ENCODE peak calls at places on chromosomes 11 and 22, in four cellular contexts. One of them, this sample, is unnamed. For H3K36me3, the result is how much of the 10 kb centered on the place peaks cover.

GRCh38 chr22:35399114-35399677 is 744 bp upstream of the MCM5 start:
- DNase-seq in body of pancreas: no peak
- DNase-seq in vagina: no peak
- DNase-seq in lower lobe of right lung: no peak
- DNase-seq in this sample: no peak

GRCh38 chr22:44180706-44181032 is at the start of gene PARVG:
- DNase-seq in body of pancreas: no peak
- DNase-seq in lower lobe of right lung: no peak
- DNase-seq in vagina: no peak
- DNase-seq in this sample: peak

GRCh38 chr11:60924110-60924905 is at the start of gene TMEM132A:
- DNase-seq in vagina: no peak
- DNase-seq in lower lobe of right lung: peak
- DNase-seq in body of pancreas: peak
- DNase-seq in this sample: peak

GRCh38 chr11:62324738-62325556 is 12.3 kb upstream of the ASRGL1 start:
- DNase-seq in lower lobe of right lung: peak
- DNase-seq in vagina: no peak
- DNase-seq in body of pancreas: peak
- DNase-seq in this sample: peak

GRCh38 chr11:109914809-109915653 is 178.2 kb upstream of the ZC3H12C start:
- DNase-seq in body of pancreas: no peak
- DNase-seq in vagina: no peak
- DNase-seq in lower lobe of right lung: no peak
- DNase-seq in this sample: no peak

GRCh38 chr11:128765104-128765503 is 71.2 kb downstream of the FLI1 start:
- DNase-seq in lower lobe of right lung: no peak
- DNase-seq in vagina: no peak
- DNase-seq in body of pancreas: no peak
- DNase-seq in this sample: no peak

GRCh38 chr22:37145415-37146385 is 4.0 kb downstream of the IL2RB start:
- DNase-seq in body of pancreas: peak
- DNase-seq in lower lobe of right lung: no peak
- DNase-seq in vagina: no peak
- DNase-seq in this sample: no peak

GRCh38 chr11:121802542-121802941 is 313.5 kb downstream of the BLID start:
- DNase-seq in vagina: no peak
- DNase-seq in body of pancreas: no peak
- DNase-seq in lower lobe of right lung: peak
- DNase-seq in this sample: no peak

GRCh38 chr22:45686004-45686403 is 14.4 kb downstream of the ATXN10 start:
- DNase-seq in vagina: no peak
- DNase-seq in body of pancreas: no peak
- DNase-seq in lower lobe of right lung: no peak
- DNase-seq in this sample: no peak

GRCh38 chr11:59283825-59284772 is 71.4 kb upstream of the MPEG1 start:
- DNase-seq in body of pancreas: peak
- DNase-seq in vagina: no peak
- DNase-seq in lower lobe of right lung: no peak
- DNase-seq in this sample: peak

GRCh38 chr11:69375316-69376154 is 81.6 kb downstream of the MYEOV start:
- DNase-seq in vagina: no peak
- DNase-seq in body of pancreas: no peak
- DNase-seq in lower lobe of right lung: no peak
- DNase-seq in this sample: no peak

GRCh38 chr11:2890466-2891241 is 5.1 kb upstream of the CDKN1C start:
- DNase-seq in vagina: no peak
- DNase-seq in body of pancreas: peak
- DNase-seq in lower lobe of right lung: peak
- DNase-seq in this sample: no peak

GRCh38 chr22:30584441-30584840 is 7.3 kb downstream of the PES1 start:
- DNase-seq in lower lobe of right lung: no peak
- DNase-seq in body of pancreas: no peak
- DNase-seq in vagina: no peak
- DNase-seq in this sample: no peak

GRCh38 chr22:30578481-30578880 is 4.0 kb upstream of the GAL3ST1 start:
- DNase-seq in body of pancreas: no peak
- DNase-seq in lower lobe of right lung: no peak
- DNase-seq in vagina: no peak
- DNase-seq in this sample: no peak

GRCh38 chr22:30582051-30582450 is 7.6 kb upstream of the GAL3ST1 start:
- DNase-seq in lower lobe of right lung: no peak
- DNase-seq in vagina: no peak
- DNase-seq in body of pancreas: no peak
- DNase-seq in this sample: no peak

GRCh38 chr22:30582788-30583575 is 8.5 kb upstream of the GAL3ST1 start:
- DNase-seq in body of pancreas: no peak
- DNase-seq in lower lobe of right lung: no peak
- DNase-seq in vagina: no peak
- DNase-seq in this sample: no peak

DNA sequence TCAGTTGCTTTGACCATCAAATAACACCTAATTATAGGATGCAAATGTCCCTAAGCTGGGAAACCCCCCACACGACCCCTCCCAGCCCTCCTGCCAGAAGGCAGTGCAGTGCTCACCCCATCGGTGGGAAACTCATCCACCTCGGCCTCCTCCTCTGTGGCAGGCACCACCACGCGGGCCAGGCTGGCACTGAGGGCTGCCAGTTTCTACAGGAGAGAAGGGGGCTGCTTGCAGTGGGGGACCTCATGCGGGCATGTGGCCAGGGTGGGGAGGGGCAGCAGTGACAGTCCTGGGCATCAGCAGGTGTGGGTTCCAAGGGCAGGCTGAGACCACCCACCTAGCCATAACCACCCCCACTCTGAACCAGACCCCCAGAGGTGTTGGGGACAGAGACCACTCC is 6.4 kb upstream of the GAL3ST1 start:
- DNase-seq in body of pancreas: no peak
- DNase-seq in lower lobe of right lung: no peak
- DNase-seq in vagina: no peak
- DNase-seq in this sample: no peak
- H3K36me3 ChIP-seq in body of pancreas: half or more
- H3K36me3 ChIP-seq in lower lobe of right lung: half or more
- H3K36me3 ChIP-seq in vagina: under half
- H3K36me3 ChIP-seq in this sample: half or more

GRCh38 chr11:113578164-113578455 is 102.9 kb upstream of the DRD2 start:
- DNase-seq in body of pancreas: no peak
- DNase-seq in lower lobe of right lung: no peak
- DNase-seq in vagina: no peak
- DNase-seq in this sample: no peak
- H3K4me3 ChIP-seq in body of pancreas: no peak
- H3K4me3 ChIP-seq in lower lobe of right lung: no peak
- H3K4me3 ChIP-seq in vagina: no peak
- H3K4me3 ChIP-seq in this sample: no peak

GRCh38 chr11:593347-593746 is 17.1 kb downstream of the PHRF1 start:
- DNase-seq in body of pancreas: no peak
- DNase-seq in lower lobe of right lung: no peak
- DNase-seq in vagina: no peak
- DNase-seq in this sample: no peak
- H3K36me3 ChIP-seq in body of pancreas: under half
- H3K36me3 ChIP-seq in lower lobe of right lung: half or more
- H3K36me3 ChIP-seq in vagina: under half
- H3K36me3 ChIP-seq in this sample: under half

GRCh38 chr11:40100204-40100603 is 1359.2 kb downstream of the LRRC4C start:
- DNase-seq in vagina: no peak
- DNase-seq in lower lobe of right lung: no peak
- DNase-seq in body of pancreas: no peak
- DNase-seq in this sample: no peak
- H3K4me3 ChIP-seq in vagina: no peak
- H3K4me3 ChIP-seq in lower lobe of right lung: no peak
- H3K4me3 ChIP-seq in body of pancreas: no peak
- H3K4me3 ChIP-seq in this sample: no peak

GRCh38 chr22:17990942-17991341 is 33.4 kb downstream of the MICAL3 start:
- DNase-seq in vagina: no peak
- DNase-seq in body of pancreas: no peak
- DNase-seq in lower lobe of right lung: no peak
- DNase-seq in this sample: no peak
- H3K36me3 ChIP-seq in vagina: under half
- H3K36me3 ChIP-seq in body of pancreas: under half
- H3K36me3 ChIP-seq in lower lobe of right lung: under half
- H3K36me3 ChIP-seq in this sample: under half